ENCODE peak calls at places on chromosomes 13 and 19, in ten cellular contexts. J is activated T-helper 9 cell treated with anti-CD3 and anti-CD28 coated beads, Interleukin-2, amount 50 U/mL, for 16 hours; E is iPS-NIHi11; F is HS-5; H is NCI-H345; V is HT1080; B is stimulated activated CD4-positive, alpha-beta T cell treated with anti-CD3 and anti-CD28 coated beads, Interleukin-4, amount 100 ng/mL, for 24 hours; C is head of caudate nucleus; W is colonic mucosa; Y is small intestine. X is an unnamed sample.

GRCh38 chr13:60511637-60512036 is 114.6 kb downstream of the TDRD3 start:
- DNase-seq in V (no peak), W (no peak), H (no peak), C (no peak), F (no peak), J (no peak), B (no peak), E (no peak), Y (no peak), X (no peak)

GRCh38 chr13:93740334-93740733 is 513.7 kb downstream of the GPC6 start:
- DNase-seq in J (no peak), E (no peak), H (no peak), Y (no peak), W (no peak), C (no peak), B (no peak), V (no peak), F (no peak), X (no peak)

GRCh38 chr19:58054792-58055482 is 4.1 kb upstream of the ZNF135 start:
- DNase-seq in F (no peak), H (no peak), W (no peak), C (peak), J (no peak), B (no peak), E (peak), Y (no peak), V (no peak), X (no peak)

GRCh38 chr13:79385694-79386093 is 20.4 kb downstream of the RBM26 start:
- DNase-seq in E (no peak), Y (no peak), V (peak), F (no peak), H (no peak), J (no peak), B (peak), C (no peak), W (no peak), X (peak)

GRCh38 chr19:12994701-12995595 is at the start of gene NFIX:
- DNase-seq in V (no peak), J (peak), C (peak), B (peak), H (no peak), E (peak), F (no peak), Y (peak), W (peak), X (peak)

GRCh38 chr13:33260168-33261098 is 25.1 kb downstream of the STARD13 start:
- DNase-seq in H (peak), F (no peak), E (no peak), J (no peak), B (no peak), W (no peak), V (no peak), Y (peak), C (no peak), X (no peak)

GRCh38 chr13:68927387-68928026 is 1180.1 kb upstream of the ATXN8OS start:
- DNase-seq in Y (no peak), F (no peak), B (no peak), C (no peak), V (peak), E (peak), W (no peak), H (peak), J (no peak), X (no peak)

GRCh38 chr19:5789886-5790572 is 934 bp downstream of the DUS3L start:
- DNase-seq in H (no peak), C (no peak), W (no peak), E (no peak), F (no peak), J (no peak), B (no peak), Y (no peak), V (no peak), X (no peak)

GRCh38 chr19:3360494-3361383 is 5.6 kb upstream of the NFIC start:
- DNase-seq in V (no peak), E (no peak), F (no peak), B (peak), C (peak), Y (peak), W (peak), H (no peak), J (peak), X (peak)

GRCh38 chr19:18298601-18299000 is 17.2 kb upstream of the JUND start:
- DNase-seq in E (no peak), Y (no peak), W (no peak), V (no peak), J (no peak), B (no peak), C (no peak), F (no peak), H (no peak), X (no peak)

GRCh38 chr13:71625183-71625582 is 241.8 kb downstream of the DACH1 start:
- DNase-seq in Y (no peak), B (no peak), V (no peak), F (no peak), C (no peak), J (no peak), H (no peak), W (no peak), E (no peak), X (no peak)

GRCh38 chr19:7679017-7679720 is 1.5 kb upstream of the TRAPPC5 start:
- DNase-seq in J (peak), Y (peak), H (peak), V (no peak), F (no peak), B (peak), E (no peak), C (peak), W (no peak), X (peak)

GRCh38 chr19:46378268-46378667 is 31.4 kb downstream of the PPP5C start:
- DNase-seq in Y (no peak), F (no peak), J (no peak), E (no peak), B (no peak), C (no peak), W (no peak), V (no peak), H (no peak), X (no peak)

GRCh38 chr19:17052439-17052838 is 22.8 kb downstream of the HAUS8 start:
- DNase-seq in C (peak), V (peak), W (peak), E (peak), F (no peak), B (peak), Y (peak), H (no peak), J (no peak), X (no peak)

GRCh38 chr13:53788286-53788685 is 759.7 kb downstream of the OLFM4 start:
- DNase-seq in J (no peak), H (no peak), W (no peak), V (no peak), E (no peak), Y (no peak), C (no peak), B (no peak), F (no peak), X (no peak)

GRCh38 chr13:48402325-48402962 is 10.5 kb downstream of the LPAR6 start:
- DNase-seq in J (no peak), V (peak), H (no peak), E (no peak), Y (no peak), B (peak), F (no peak), W (no peak), C (no peak), X (peak)

GRCh38 chr13:21762512-21762911 is 91.6 kb downstream of the FGF9 start:
- DNase-seq in F (no peak), C (no peak), Y (no peak), J (no peak), H (no peak), E (no peak), B (no peak), W (no peak), V (no peak), X (no peak)

GRCh38 chr13:46593403-46593802 is 40.4 kb downstream of the LRCH1 start:
- DNase-seq in J (peak), Y (no peak), W (no peak), C (no peak), H (no peak), B (peak), E (no peak), V (no peak), F (no peak), X (peak)

GRCh38 chr19:1199531-1199930 is 6.0 kb upstream of the STK11 start:
- DNase-seq in E (no peak), J (no peak), V (no peak), Y (no peak), H (no peak), C (no peak), W (no peak), F (no peak), B (no peak), X (no peak)

GRCh38 chr13:90830782-90831181 is 516.7 kb upstream of the MIR17HG start:
- DNase-seq in J (no peak), C (no peak), E (no peak), W (no peak), H (no peak), B (no peak), F (no peak), Y (no peak), V (no peak), X (no peak)

GRCh38 chr19:18894254-18895037 is 1.5 kb downstream of the CERS1 start:
- DNase-seq in V (no peak), F (no peak), B (no peak), Y (no peak), E (peak), J (no peak), W (no peak), H (peak), C (peak), X (no peak)

GRCh38 chr19:10353793-10354391 is 14.5 kb upstream of the ICAM3 start:
- DNase-seq in V (no peak), E (peak), Y (no peak), F (no peak), W (no peak), J (no peak), B (peak), H (no peak), C (no peak), X (peak)

GRCh38 chr19:16795042-16795441 is 34.2 kb upstream of the SIN3B start:
- DNase-seq in F (no peak), C (no peak), W (no peak), B (no peak), Y (no peak), V (no peak), H (no peak), E (no peak), J (no peak), X (no peak)

GRCh38 chr19:40542197-40542859 is 34.3 kb upstream of the SHKBP1 start:
- DNase-seq in H (no peak), B (no peak), V (no peak), C (no peak), W (peak), F (no peak), Y (no peak), E (no peak), J (no peak), X (no peak)

GRCh38 chr13:86882107-86882506 is 789.1 kb upstream of the SLITRK5 start:
- DNase-seq in J (no peak), F (no peak), W (no peak), C (no peak), Y (no peak), V (no peak), E (peak), H (no peak), B (no peak), X (no peak)

GRCh38 chr19:21483589-21484170 is 21.7 kb upstream of the ZNF429 start:
- DNase-seq in B (peak), F (no peak), E (peak), H (no peak), W (peak), V (peak), C (no peak), Y (no peak), J (peak), X (no peak)

GRCh38 chr13:98576215-98576945 is 527 bp downstream of the STK24 start:
- DNase-seq in C (peak), B (peak), E (peak), J (no peak), Y (peak), H (peak), V (no peak), F (no peak), W (peak), X (peak)

GRCh38 chr13:31051999-31052398 is 109.7 kb downstream of the HSPH1 start:
- DNase-seq in F (no peak), E (peak), J (no peak), W (no peak), V (peak), B (no peak), C (no peak), H (no peak), Y (no peak), X (no peak)

GRCh38 chr19:15021286-15022007 is 27.8 kb upstream of the CASP14 start:
- DNase-seq in F (no peak), J (no peak), H (no peak), B (no peak), C (no peak), V (no peak), E (no peak), Y (no peak), W (no peak), X (no peak)

GRCh38 chr19:44637390-44637764 is 6.3 kb upstream of the PVR start:
- DNase-seq in E (no peak), W (no peak), J (no peak), F (no peak), C (no peak), V (no peak), H (no peak), Y (no peak), B (no peak), X (no peak)

GRCh38 chr19:13176345-13176744 is 26.1 kb downstream of the IER2 start:
- DNase-seq in W (no peak), F (no peak), E (peak), C (no peak), B (no peak), Y (no peak), J (no peak), H (no peak), V (no peak), X (no peak)

GRCh38 chr13:109654341-109655205 is 131.8 kb downstream of the IRS2 start:
- DNase-seq in Y (no peak), C (no peak), J (no peak), W (no peak), H (no peak), E (no peak), F (no peak), V (no peak), B (no peak), X (no peak)

GRCh38 chr19:24054044-24054935 is 32.7 kb upstream of the ZNF254 start:
- DNase-seq in H (no peak), E (no peak), J (no peak), F (peak), V (peak), Y (no peak), C (no peak), B (peak), W (no peak), X (peak)

GRCh38 chr19:43455321-43456113 is 9.9 kb downstream of the LYPD3 start:
- DNase-seq in C (no peak), F (no peak), J (no peak), H (no peak), E (no peak), Y (no peak), V (no peak), W (no peak), B (no peak), X (no peak)